ENCODE peak calls at places on chromosomes 5 and 9, in eight cellular contexts. F is GM23248; R is stomach; T is lung; C is psoas muscle; Z is adrenal gland; B is CD4-positive, alpha-beta T cell; E is sigmoid colon. J is an unnamed sample.

GRCh38 chr5:84696651-84697050 is 312.0 kb upstream of the EDIL3 start:
- DNase-seq in Z (no peak), E (peak), R (no peak), B (no peak), F (no peak), C (no peak), T (no peak), J (no peak)

GRCh38 chr9:136740971-136741884 is 1.5 kb downstream of the LCN10 start:
- DNase-seq in Z (peak), T (no peak), E (no peak), R (peak), F (peak), C (no peak), B (no peak), J (no peak)

GRCh38 chr9:135516132-135516860 is 4.9 kb upstream of the LCN1 start:
- DNase-seq in F (no peak), Z (no peak), E (peak), R (peak), B (no peak), C (no peak), T (no peak), J (no peak)

GRCh38 chr5:60945760-60946253 is 802 bp downstream of the NDUFAF2 start:
- DNase-seq in R (peak), C (peak), T (peak), B (no peak), E (peak), F (peak), Z (peak), J (peak)

GRCh38 chr5:58887721-58888409 is 305.0 kb downstream of the RAB3C start:
- DNase-seq in E (peak), Z (peak), R (no peak), B (no peak), C (peak), T (peak), F (peak), J (peak)

GRCh38 chr9:123238364-123238763 is 30.0 kb downstream of the STRBP start:
- DNase-seq in B (no peak), Z (no peak), R (no peak), T (no peak), C (no peak), F (no peak), E (no peak), J (no peak)

GRCh38 chr5:78543916-78544315 is 104.7 kb downstream of the LHFPL2 start:
- DNase-seq in T (no peak), F (no peak), E (peak), R (no peak), C (no peak), B (no peak), Z (no peak), J (no peak)

GRCh38 chr9:69380811-69381210 is 55.8 kb downstream of the ENTREP1 start:
- DNase-seq in F (peak), E (no peak), Z (no peak), R (no peak), C (peak), B (no peak), T (no peak), J (no peak)

GRCh38 chr5:124438390-124439380 is 307.8 kb downstream of the ZNF608 start:
- DNase-seq in B (no peak), C (no peak), R (no peak), F (no peak), T (no peak), Z (no peak), E (no peak), J (no peak)

GRCh38 chr5:179819296-179820126 is 1.2 kb upstream of the SQSTM1 start:
- DNase-seq in E (peak), B (no peak), Z (peak), R (peak), T (peak), F (peak), C (peak), J (peak)

GRCh38 chr9:136544549-136545064 is 1.2 kb downstream of the NOTCH1 start:
- DNase-seq in R (peak), E (peak), Z (no peak), C (peak), T (peak), F (peak), B (peak), J (peak)

GRCh38 chr9:130961511-130962300 is 22.7 kb upstream of the FIBCD1 start:
- DNase-seq in T (no peak), B (no peak), F (no peak), R (no peak), Z (no peak), E (no peak), C (no peak), J (no peak)

GRCh38 chr9:5582835-5583195 is 46.1 kb upstream of the RIC1 start:
- DNase-seq in Z (no peak), T (no peak), B (peak), R (no peak), C (no peak), E (no peak), F (peak), J (no peak)

GRCh38 chr9:18587988-18588387 is 114.0 kb downstream of the ADAMTSL1 start:
- DNase-seq in T (no peak), R (no peak), B (no peak), C (no peak), Z (no peak), F (peak), E (no peak), J (no peak)

GRCh38 chr5:160463775-160464465 is 42.3 kb downstream of the PTTG1 start:
- DNase-seq in F (peak), B (no peak), R (no peak), Z (no peak), T (no peak), C (no peak), E (no peak), J (no peak)

GRCh38 chr9:127411122-127411521 is 13.1 kb upstream of the ZNF79 start:
- DNase-seq in Z (no peak), E (no peak), B (no peak), T (no peak), F (no peak), C (no peak), R (no peak), J (no peak)

GRCh38 chr5:88130189-88130815 is 138.3 kb downstream of the TMEM161B start:
- DNase-seq in R (no peak), Z (no peak), F (no peak), T (no peak), C (no peak), E (no peak), B (no peak), J (no peak)

GRCh38 chr5:180601591-180602480 is 10.5 kb upstream of the SCGB3A1 start:
- DNase-seq in F (no peak), B (no peak), Z (peak), C (peak), E (peak), R (no peak), T (no peak), J (no peak)

GRCh38 chr5:168818586-168818985 is 239.4 kb upstream of the PANK3 start:
- DNase-seq in E (no peak), F (no peak), B (no peak), T (peak), Z (no peak), R (no peak), C (no peak), J (no peak)

GRCh38 chr5:1521054-1521453 is 2.7 kb downstream of the LPCAT1 start:
- DNase-seq in R (peak), C (no peak), E (peak), T (peak), Z (no peak), B (no peak), F (no peak), J (peak)

GRCh38 chr5:146368137-146368536 is 29.5 kb downstream of the POU4F3 start:
- DNase-seq in R (no peak), T (no peak), E (no peak), B (no peak), F (peak), Z (no peak), C (no peak), J (no peak)

GRCh38 chr5:24245821-24246220 is 399.0 kb downstream of the CDH10 start:
- DNase-seq in T (no peak), B (no peak), Z (no peak), C (no peak), R (no peak), E (no peak), F (no peak), J (no peak)

GRCh38 chr5:135211083-135211790 is 177.2 kb upstream of the PITX1 start:
- DNase-seq in B (no peak), C (no peak), E (peak), T (no peak), F (peak), Z (no peak), R (no peak), J (no peak)

GRCh38 chr5:150278046-150278760 is 11.4 kb downstream of the CAMK2A start:
- DNase-seq in F (peak), R (no peak), B (no peak), Z (no peak), C (no peak), E (no peak), T (no peak), J (no peak)

GRCh38 chr5:11555171-11555570 is 349.1 kb downstream of the CTNND2 start:
- DNase-seq in F (no peak), R (no peak), E (no peak), Z (no peak), B (no peak), C (no peak), T (no peak), J (no peak)

GRCh38 chr5:135356522-135357318 is 42.3 kb downstream of the MACROH2A1 start:
- DNase-seq in Z (peak), E (peak), B (no peak), F (peak), T (peak), C (peak), R (peak), J (peak)

GRCh38 chr9:83932851-83933250 is 11.6 kb upstream of the KIF27 start:
- DNase-seq in B (no peak), T (no peak), E (no peak), F (no peak), C (no peak), R (no peak), Z (no peak), J (no peak)

GRCh38 chr5:161397448-161397847 is 149.1 kb downstream of the GABRB2 start:
- DNase-seq in R (no peak), T (no peak), E (no peak), C (no peak), F (no peak), B (no peak), Z (no peak), J (no peak)

GRCh38 chr5:139752506-139753350 is 42.9 kb upstream of the PSD2 start:
- DNase-seq in B (no peak), E (no peak), F (peak), R (no peak), C (no peak), T (no peak), Z (no peak), J (no peak)

GRCh38 chr5:7878381-7878873 is 9.5 kb downstream of the MTRR start:
- DNase-seq in E (no peak), B (no peak), F (peak), T (no peak), C (no peak), R (no peak), Z (no peak), J (no peak)

GRCh38 chr9:133934512-133935221 is 57.5 kb downstream of the VAV2 start:
- DNase-seq in B (no peak), E (no peak), F (no peak), Z (no peak), R (no peak), C (no peak), T (no peak), J (no peak)

GRCh38 chr5:14173419-14174234 is 30.5 kb downstream of the TRIO start:
- DNase-seq in Z (no peak), T (no peak), C (no peak), B (no peak), E (no peak), R (no peak), F (peak), J (no peak)

GRCh38 chr9:26779072-26779471 is 113.5 kb downstream of the CAAP1 start:
- DNase-seq in C (no peak), Z (no peak), F (peak), B (no peak), T (no peak), R (no peak), E (no peak), J (no peak)

GRCh38 chr9:18544456-18544855 is 70.5 kb downstream of the ADAMTSL1 start:
- DNase-seq in C (no peak), B (no peak), R (no peak), Z (no peak), F (peak), T (no peak), E (no peak), J (no peak)

GRCh38 chr9:128629852-128630545 is 26.6 kb downstream of the DYNC2I2 start:
- DNase-seq in Z (peak), R (no peak), F (no peak), B (no peak), C (no peak), E (peak), T (no peak), J (no peak)

GRCh38 chr9:119318371-119318770 is 50.9 kb downstream of the BRINP1 start:
- DNase-seq in B (no peak), F (no peak), R (no peak), C (no peak), Z (peak), T (no peak), E (no peak), J (no peak)

GRCh38 chr9:77892171-77892570 is 139.4 kb downstream of the GNAQ start:
- DNase-seq in E (no peak), F (no peak), C (no peak), B (no peak), R (no peak), T (no peak), Z (no peak), J (no peak)

GRCh38 chr5:219492-219891 is 1.4 kb downstream of the SDHA start:
- DNase-seq in C (no peak), B (no peak), R (no peak), Z (peak), F (peak), E (no peak), T (no peak), J (no peak)

GRCh38 chr5:74631088-74631960 is 9.2 kb downstream of the ENC1 start:
- DNase-seq in Z (no peak), R (no peak), F (peak), C (no peak), B (no peak), E (no peak), T (peak), J (no peak)

GRCh38 chr9:37512439-37512838 is 26.7 kb downstream of the POLR1E start:
- DNase-seq in R (no peak), F (no peak), B (no peak), T (no peak), E (no peak), Z (no peak), C (no peak), J (no peak)
- H3K27ac ChIP-seq in R (no peak), F (no peak), B (no peak), T (no peak), E (no peak), Z (no peak), C (no peak), J (no peak)

GRCh38 chr5:17114233-17114632 is 103.2 kb upstream of the BASP1 start:
- DNase-seq in T (no peak), B (no peak), C (no peak), Z (no peak), R (peak), F (no peak), E (no peak), J (no peak)
- H3K27ac ChIP-seq in T (no peak), B (no peak), C (no peak), Z (no peak), R (peak), F (peak), E (no peak), J (no peak)

DNA sequence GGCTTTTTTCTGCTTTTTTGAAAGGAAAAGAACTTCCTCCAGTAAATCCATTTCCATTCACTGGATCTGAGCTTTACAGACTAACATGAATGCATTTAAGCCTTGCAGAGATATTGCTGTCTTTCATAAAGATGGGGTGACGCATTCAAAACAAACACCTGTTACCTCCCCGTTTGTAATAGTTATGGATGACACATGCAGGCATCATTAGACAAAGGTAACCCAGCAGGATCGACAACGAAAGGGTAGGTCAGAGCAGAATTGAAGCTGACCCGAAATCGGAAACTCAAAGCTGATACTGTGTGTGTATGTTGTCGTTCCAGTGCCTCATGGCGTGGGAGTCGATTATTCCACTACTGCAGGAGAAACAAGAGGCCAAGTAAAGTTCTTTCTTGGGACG is 22.2 kb downstream of the SLC46A2 start:
- DNase-seq in E (peak), B (no peak), F (no peak), Z (no peak), T (no peak), C (no peak), R (no peak), J (no peak)
- H3K27ac ChIP-seq in E (no peak), B (no peak), F (peak), Z (no peak), T (no peak), C (peak), R (no peak), J (no peak)

GRCh38 chr9:74817281-74818181 is 70.2 kb downstream of the TRPM6 start:
- DNase-seq in E (no peak), B (no peak), T (no peak), F (no peak), Z (no peak), C (no peak), R (no peak), J (no peak)
- H3K27ac ChIP-seq in E (no peak), B (no peak), T (no peak), F (no peak), Z (no peak), C (no peak), R (no peak), J (no peak)

DNA sequence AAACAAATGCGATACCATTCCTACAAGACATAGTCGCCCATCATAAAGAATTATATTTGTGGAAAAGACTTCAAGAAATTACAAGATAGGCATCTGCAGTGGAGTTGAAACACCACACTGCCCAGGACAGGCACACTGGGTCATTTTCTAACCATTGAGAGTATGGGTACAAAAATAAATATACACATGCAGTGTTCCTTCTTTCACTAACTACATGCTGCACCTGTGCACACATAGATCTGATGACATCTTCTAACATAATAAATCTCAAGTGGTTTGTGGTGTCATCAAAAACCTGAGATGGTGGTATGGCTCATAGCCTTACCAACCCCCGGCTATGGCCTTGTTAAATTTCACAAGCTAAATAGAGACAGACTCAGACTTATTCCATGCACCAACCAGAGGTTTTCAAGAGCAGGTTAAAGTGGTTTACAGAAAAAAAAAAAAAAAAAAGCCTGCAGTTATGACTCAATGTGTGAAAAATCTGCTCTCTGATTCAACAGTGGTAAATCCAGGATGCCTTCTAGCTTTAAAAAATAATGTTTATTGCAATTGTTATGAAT is 12.4 kb upstream of the NFIB start:
- DNase-seq in C (no peak), F (peak), Z (no peak), R (no peak), B (no peak), E (no peak), T (no peak), J (no peak)
- H3K27ac ChIP-seq in C (peak), F (no peak), Z (no peak), R (no peak), B (no peak), E (peak), T (no peak), J (no peak)

GRCh38 chr5:142012792-142013388 is at the start of gene GNPDA1:
- DNase-seq in B (peak), Z (peak), C (peak), E (peak), F (peak), T (peak), R (peak), J (peak)
- H3K27ac ChIP-seq in B (peak), Z (peak), C (peak), E (peak), F (peak), T (peak), R (peak), J (peak)

GRCh38 chr5:73154607-73155006 is 18.4 kb upstream of the TMEM174 start:
- DNase-seq in F (no peak), B (no peak), C (no peak), E (no peak), R (no peak), T (no peak), Z (no peak), J (no peak)

GRCh38 chr5:73157399-73158303 is 15.3 kb upstream of the TMEM174 start:
- DNase-seq in F (no peak), C (no peak), T (no peak), B (no peak), R (no peak), E (no peak), Z (no peak), J (no peak)

GRCh38 chr5:73153513-73153912 is 19.5 kb upstream of the TMEM174 start:
- DNase-seq in T (no peak), F (no peak), R (no peak), C (no peak), Z (no peak), B (no peak), E (no peak), J (no peak)

GRCh38 chr5:73158313-73158712 is 14.7 kb upstream of the TMEM174 start:
- DNase-seq in T (no peak), B (no peak), C (no peak), E (no peak), R (no peak), F (no peak), Z (no peak), J (no peak)

DNA sequence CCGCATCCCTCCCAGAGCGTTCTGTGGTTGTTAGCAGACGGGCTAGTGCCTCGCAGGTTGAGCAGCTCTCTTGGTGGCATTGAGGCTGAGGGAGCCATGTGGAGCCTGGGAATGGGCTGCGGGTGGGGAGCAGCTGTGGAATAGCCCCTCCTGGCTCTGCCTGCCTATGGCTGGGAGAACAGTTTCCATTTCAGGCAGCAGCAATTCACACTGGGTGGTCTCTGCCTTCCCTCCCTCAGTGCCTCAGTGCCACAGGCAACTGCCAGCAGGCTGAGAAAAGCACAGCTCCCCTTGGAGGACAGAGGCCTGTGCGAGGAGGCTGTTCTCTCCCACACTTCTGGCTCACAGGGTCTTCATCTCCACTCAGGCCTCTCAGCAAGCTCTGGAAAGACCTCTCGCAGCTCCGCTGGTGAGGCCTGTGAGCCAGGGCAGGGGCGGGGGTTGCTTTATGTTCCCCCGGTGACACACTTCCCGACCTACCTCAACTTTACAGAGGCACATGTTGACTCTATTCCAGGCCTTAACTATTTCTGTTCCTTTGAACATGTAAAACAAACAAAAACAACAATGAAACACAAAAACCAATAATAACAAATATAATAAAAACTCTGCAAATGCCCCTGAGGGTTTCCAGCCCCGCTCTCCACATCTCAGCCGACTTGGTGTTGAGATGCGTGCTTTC is 17.3 kb upstream of the TMEM174 start:
- DNase-seq in B (no peak), C (no peak), F (no peak), E (no peak), T (no peak), R (no peak), Z (no peak), J (no peak)
- H3K27ac ChIP-seq in B (no peak), C (no peak), F (no peak), E (no peak), T (no peak), R (no peak), Z (no peak), J (no peak)

DNA sequence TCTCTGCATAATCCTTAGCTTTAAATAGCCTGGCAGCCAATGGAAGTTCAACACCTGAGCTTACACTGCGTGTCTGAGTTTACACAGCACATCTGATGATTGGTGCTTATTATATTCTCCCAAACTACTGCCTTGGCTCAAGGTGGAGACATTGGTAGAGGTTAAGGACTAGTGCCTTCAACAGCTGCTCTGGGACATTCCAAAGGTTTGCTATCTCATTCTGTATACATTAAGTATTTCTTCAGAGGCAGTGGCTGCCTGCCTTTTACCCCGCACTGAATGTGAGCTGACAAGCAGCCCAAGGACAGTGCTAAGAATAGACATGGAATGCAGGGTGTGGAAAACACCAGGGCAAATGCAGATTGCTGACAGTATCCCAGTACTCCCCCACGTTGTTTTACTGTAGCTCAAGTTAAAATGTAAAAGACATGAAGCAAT is 1.6 kb downstream of the HSPB3 start:
- DNase-seq in E (no peak), R (peak), F (peak), C (peak), T (no peak), B (no peak), Z (peak), J (peak)
- H3K27ac ChIP-seq in E (peak), R (no peak), F (peak), C (peak), T (no peak), B (no peak), Z (no peak), J (no peak)